ENCODE peak calls at places on chromosomes 7 and 10, in five cellular contexts. One of them, this sample, is unnamed.

GRCh38 chr7:105806592-105807266 is 69.7 kb downstream of the ATXN7L1 start:
- DNase-seq in astrocyte of the spinal cord: peak
- DNase-seq in LoVo: peak
- DNase-seq in mesenchymal stem cell: peak
- DNase-seq in NCI-H1417 treated with DMSO at 0.1 percent for 48 hours: no peak
- DNase-seq in this sample: no peak

GRCh38 chr7:77327067-77327931 is 88.8 kb downstream of the GSAP start:
- DNase-seq in astrocyte of the spinal cord: peak
- DNase-seq in LoVo: no peak
- DNase-seq in NCI-H1417 treated with DMSO at 0.1 percent for 48 hours: no peak
- DNase-seq in mesenchymal stem cell: peak
- DNase-seq in this sample: no peak

GRCh38 chr7:158617737-158618128 is 30.1 kb upstream of the PTPRN2 start:
- DNase-seq in NCI-H1417 treated with DMSO at 0.1 percent for 48 hours: no peak
- DNase-seq in astrocyte of the spinal cord: peak
- DNase-seq in LoVo: no peak
- DNase-seq in mesenchymal stem cell: peak
- DNase-seq in this sample: no peak

GRCh38 chr7:50307368-50308012 is 3.0 kb downstream of the IKZF1 start:
- DNase-seq in mesenchymal stem cell: no peak
- DNase-seq in LoVo: no peak
- DNase-seq in astrocyte of the spinal cord: no peak
- DNase-seq in NCI-H1417 treated with DMSO at 0.1 percent for 48 hours: no peak
- DNase-seq in this sample: no peak

GRCh38 chr7:7562736-7563135 is 3.9 kb upstream of the MIOS start:
- DNase-seq in mesenchymal stem cell: no peak
- DNase-seq in astrocyte of the spinal cord: peak
- DNase-seq in NCI-H1417 treated with DMSO at 0.1 percent for 48 hours: no peak
- DNase-seq in LoVo: no peak
- DNase-seq in this sample: no peak

GRCh38 chr7:157527686-157528085 is 190.9 kb downstream of the DNAJB6 start:
- DNase-seq in NCI-H1417 treated with DMSO at 0.1 percent for 48 hours: no peak
- DNase-seq in mesenchymal stem cell: no peak
- DNase-seq in LoVo: no peak
- DNase-seq in astrocyte of the spinal cord: no peak
- DNase-seq in this sample: peak

GRCh38 chr10:121036431-121036830 is 185.3 kb downstream of the WDR11 start:
- DNase-seq in mesenchymal stem cell: peak
- DNase-seq in astrocyte of the spinal cord: no peak
- DNase-seq in NCI-H1417 treated with DMSO at 0.1 percent for 48 hours: no peak
- DNase-seq in LoVo: no peak
- DNase-seq in this sample: no peak

GRCh38 chr10:77925410-77925794 is 1.2 kb downstream of the DLG5 start:
- DNase-seq in astrocyte of the spinal cord: peak
- DNase-seq in LoVo: no peak
- DNase-seq in mesenchymal stem cell: peak
- DNase-seq in NCI-H1417 treated with DMSO at 0.1 percent for 48 hours: no peak
- DNase-seq in this sample: no peak

GRCh38 chr10:64867501-64867962 is 1346.3 kb downstream of the REEP3 start:
- DNase-seq in astrocyte of the spinal cord: no peak
- DNase-seq in LoVo: peak
- DNase-seq in NCI-H1417 treated with DMSO at 0.1 percent for 48 hours: no peak
- DNase-seq in mesenchymal stem cell: no peak
- DNase-seq in this sample: no peak

GRCh38 chr7:108497082-108497725 is 28.7 kb downstream of the PNPLA8 start:
- DNase-seq in NCI-H1417 treated with DMSO at 0.1 percent for 48 hours: peak
- DNase-seq in astrocyte of the spinal cord: peak
- DNase-seq in LoVo: peak
- DNase-seq in mesenchymal stem cell: peak
- DNase-seq in this sample: no peak

GRCh38 chr7:91993976-91994375 is 53.3 kb downstream of the AKAP9 start:
- DNase-seq in astrocyte of the spinal cord: no peak
- DNase-seq in NCI-H1417 treated with DMSO at 0.1 percent for 48 hours: no peak
- DNase-seq in LoVo: no peak
- DNase-seq in mesenchymal stem cell: no peak
- DNase-seq in this sample: no peak

GRCh38 chr7:45252248-45252647 is 94.7 kb downstream of the RAMP3 start:
- DNase-seq in NCI-H1417 treated with DMSO at 0.1 percent for 48 hours: no peak
- DNase-seq in LoVo: no peak
- DNase-seq in astrocyte of the spinal cord: no peak
- DNase-seq in mesenchymal stem cell: no peak
- DNase-seq in this sample: no peak

GRCh38 chr10:13808556-13809391 is 222.0 kb downstream of the PRPF18 start:
- DNase-seq in LoVo: no peak
- DNase-seq in NCI-H1417 treated with DMSO at 0.1 percent for 48 hours: no peak
- DNase-seq in mesenchymal stem cell: no peak
- DNase-seq in astrocyte of the spinal cord: peak
- DNase-seq in this sample: no peak

GRCh38 chr7:149297034-149297755 is 35.2 kb downstream of the ZNF783 start:
- DNase-seq in mesenchymal stem cell: no peak
- DNase-seq in astrocyte of the spinal cord: no peak
- DNase-seq in LoVo: no peak
- DNase-seq in NCI-H1417 treated with DMSO at 0.1 percent for 48 hours: no peak
- DNase-seq in this sample: no peak

GRCh38 chr10:4170633-4171314 is 385.8 kb upstream of the KLF6 start:
- DNase-seq in mesenchymal stem cell: no peak
- DNase-seq in NCI-H1417 treated with DMSO at 0.1 percent for 48 hours: no peak
- DNase-seq in astrocyte of the spinal cord: no peak
- DNase-seq in LoVo: no peak
- DNase-seq in this sample: no peak

GRCh38 chr10:130171196-130171595 is 35.0 kb downstream of the GLRX3 start:
- DNase-seq in astrocyte of the spinal cord: no peak
- DNase-seq in NCI-H1417 treated with DMSO at 0.1 percent for 48 hours: no peak
- DNase-seq in mesenchymal stem cell: peak
- DNase-seq in LoVo: no peak
- DNase-seq in this sample: no peak

This sample was measured in left lobe of liver.